ENCODE peak calls at places on chromosomes 3 and 15, in six cellular contexts. J, E, T, X, K and W are unnamed samples.

GRCh38 chr3:141863497-141863896 is 12.9 kb upstream of the ATP1B3 start:
- DNase-seq in J (no peak), E (no peak), T (no peak), X (no peak), K (no peak), W (no peak)

GRCh38 chr3:89107461-89108035 is at the start of gene EPHA3:
- DNase-seq in J (peak; percentile 86), E (peak; percentile 10), T (peak; percentile 69), X (peak; percentile 85), K (no peak), W (peak; percentile 84)

GRCh38 chr3:45890405-45890804 is 4.1 kb downstream of the CCR9 start:
- DNase-seq in J (no peak), E (no peak), T (no peak), X (no peak), K (no peak), W (peak; percentile 81)

GRCh38 chr15:42736178-42736792 is 643 bp downstream of the CDAN1 start:
- DNase-seq in J (no peak), E (no peak), T (no peak), X (no peak), K (no peak), W (no peak)

GRCh38 chr3:129911261-129911861 is 17.9 kb upstream of the TMCC1 start:
- DNase-seq in J (no peak), E (no peak), T (no peak), X (no peak), K (no peak), W (no peak)

GRCh38 chr3:12468276-12468675 is 16.0 kb upstream of the TSEN2 start:
- DNase-seq in J (no peak), E (no peak), T (no peak), X (no peak), K (no peak), W (no peak)

GRCh38 chr3:155704041-155704440 is 40.8 kb downstream of the PLCH1 start:
- DNase-seq in J (no peak), E (no peak), T (no peak), X (no peak), K (no peak), W (peak; percentile 15)

GRCh38 chr3:137770821-137771399 is 6.8 kb downstream of the SOX14 start:
- DNase-seq in J (no peak), E (no peak), T (no peak), X (no peak), K (no peak), W (no peak)

GRCh38 chr3:107985496-107985895 is 105.3 kb downstream of the CD47 start:
- DNase-seq in J (no peak), E (no peak), T (no peak), X (no peak), K (no peak), W (no peak)

GRCh38 chr3:36824443-36824842 is 60.1 kb upstream of the DCLK3 start:
- DNase-seq in J (no peak), E (no peak), T (no peak), X (no peak), K (no peak), W (no peak)

GRCh38 chr15:63833246-63833696 is 477 bp downstream of the HERC1 start:
- DNase-seq in J (peak; percentile 69), E (no peak), T (peak; percentile 69), X (peak; percentile 70), K (no peak), W (peak; percentile 42)

GRCh38 chr3:124928333-124929202 is 6.0 kb downstream of the MUC13 start:
- DNase-seq in J (peak; percentile 70), E (peak; percentile 44), T (peak; percentile 82), X (peak; percentile 55), K (no peak), W (peak; percentile 78)

GRCh38 chr15:66097151-66098018 is 156.2 kb downstream of the MEGF11 start:
- DNase-seq in J (peak; percentile 6), E (no peak), T (no peak), X (no peak), K (peak; percentile 38), W (no peak)

GRCh38 chr3:193620650-193621049 is 27.6 kb downstream of the OPA1 start:
- DNase-seq in J (no peak), E (no peak), T (no peak), X (no peak), K (no peak), W (no peak)

GRCh38 chr15:94524565-94524964 is 293.2 kb downstream of the MCTP2 start:
- DNase-seq in J (no peak), E (no peak), T (no peak), X (no peak), K (no peak), W (no peak)

GRCh38 chr3:179432021-179432420 is 19.2 kb downstream of the GNB4 start:
- DNase-seq in J (no peak), E (no peak), T (no peak), X (no peak), K (no peak), W (no peak)

GRCh38 chr3:184488577-184488976 is 73.0 kb upstream of the EPHB3 start:
- DNase-seq in J (no peak), E (no peak), T (no peak), X (no peak), K (no peak), W (no peak)

GRCh38 chr15:90338483-90338980 is 13.6 kb upstream of the ZNF774 start:
- DNase-seq in J (no peak), E (no peak), T (no peak), X (no peak), K (no peak), W (no peak)

GRCh38 chr3:55173504-55173903 is 245.6 kb upstream of the LRTM1 start:
- DNase-seq in J (no peak), E (no peak), T (no peak), X (no peak), K (no peak), W (no peak)

GRCh38 chr3:126158016-126158911 is 22.1 kb downstream of the ALDH1L1 start:
- DNase-seq in J (no peak), E (no peak), T (no peak), X (peak; percentile 44), K (no peak), W (no peak)

GRCh38 chr3:116034797-116035196 is 410.5 kb downstream of the LSAMP start:
- DNase-seq in J (no peak), E (no peak), T (no peak), X (no peak), K (no peak), W (no peak)

GRCh38 chr3:61890167-61890566 is 328.8 kb downstream of the PTPRG start:
- DNase-seq in J (no peak), E (no peak), T (no peak), X (no peak), K (no peak), W (no peak)

GRCh38 chr3:135229018-135229495 is 434.0 kb downstream of the EPHB1 start:
- DNase-seq in J (no peak), E (no peak), T (no peak), X (peak; percentile 94), K (no peak), W (no peak)

GRCh38 chr15:73948982-73949381 is 22.7 kb downstream of the LOXL1 start:
- DNase-seq in J (peak; percentile 53), E (no peak), T (peak; percentile 53), X (peak; percentile 1), K (no peak), W (no peak)

GRCh38 chr15:41018534-41018933 is 65.3 kb downstream of the CHAC1 start:
- DNase-seq in J (no peak), E (no peak), T (peak; percentile 69), X (no peak), K (no peak), W (peak; percentile 70)

GRCh38 chr3:16912400-16913263 is 27.9 kb downstream of the PLCL2 start:
- DNase-seq in J (no peak), E (no peak), T (no peak), X (no peak), K (no peak), W (no peak)

GRCh38 chr15:68383161-68384074 is 48.5 kb downstream of the ITGA11 start:
- DNase-seq in J (peak; percentile 56), E (no peak), T (peak; percentile 62), X (no peak), K (no peak), W (no peak)

GRCh38 chr3:20683912-20684311 is 497.9 kb upstream of the SGO1 start:
- DNase-seq in J (peak; percentile 63), E (no peak), T (peak; percentile 73), X (no peak), K (no peak), W (no peak)

GRCh38 chr3:126389112-126389791 is 5.5 kb upstream of the CFAP100 start:
- DNase-seq in J (peak; percentile 98), E (peak; percentile 23), T (peak; percentile 98), X (peak; percentile 97), K (peak; percentile 87), W (peak; percentile 93)

GRCh38 chr15:92751528-92751927 is 96.0 kb upstream of the FAM174B start:
- DNase-seq in J (no peak), E (no peak), T (no peak), X (no peak), K (no peak), W (no peak)

GRCh38 chr3:169929830-169930519 is 18.6 kb downstream of the SAMD7 start:
- DNase-seq in J (no peak), E (no peak), T (no peak), X (no peak), K (no peak), W (no peak)

GRCh38 chr3:183268361-183268760 is 15.3 kb downstream of the B3GNT5 start:
- DNase-seq in J (no peak), E (no peak), T (no peak), X (no peak), K (no peak), W (no peak)

GRCh38 chr15:68380456-68380855 is 51.5 kb downstream of the ITGA11 start:
- DNase-seq in J (peak; percentile 53), E (no peak), T (peak; percentile 61), X (no peak), K (no peak), W (no peak)

GRCh38 chr3:17111556-17111955 is 226.8 kb downstream of the PLCL2 start:
- DNase-seq in J (no peak), E (no peak), T (no peak), X (no peak), K (no peak), W (no peak)

GRCh38 chr3:52769786-52770445 is 824 bp downstream of the NEK4 start:
- DNase-seq in J (no peak), E (no peak), T (no peak), X (no peak), K (no peak), W (no peak)

GRCh38 chr3:58375209-58375608 is 42.5 kb downstream of the PXK start:
- DNase-seq in J (no peak), E (no peak), T (no peak), X (no peak), K (no peak), W (no peak)
- H3K27me3 ChIP-seq in J (no peaks in the 10 kb centered on the region), E (no peaks in the 10 kb centered on the region), T (no peaks in the 10 kb centered on the region), X (no peaks in the 10 kb centered on the region), K (no peaks in the 10 kb centered on the region), W (no peaks in the 10 kb centered on the region)

GRCh38 chr15:77784361-77785292 is 151.9 kb upstream of the LINGO1 start:
- DNase-seq in J (no peak), E (no peak), T (no peak), X (no peak), K (no peak), W (no peak)
- TF ChIP-seq CTCF in J (no peak), E (peak; percentile 34), T (no peak), X (no peak), K (no peak), W (no peak)

GRCh38 chr3:30511524-30512278 is 94.7 kb upstream of the TGFBR2 start:
- DNase-seq in J (no peak), E (peak; percentile 93), T (no peak), X (no peak), K (no peak), W (no peak)
- H3K4me3 ChIP-seq in J (no peak overlapping the region), E (no peak overlapping the region), T (no peak overlapping the region), X (no peak overlapping the region), K (no peak overlapping the region), W (no peak overlapping the region)

GRCh38 chr3:31321620-31322019 is 211.1 kb upstream of the STT3B start:
- DNase-seq in J (no peak), E (no peak), T (no peak), X (no peak), K (no peak), W (peak; percentile 4)
- H3K27me3 ChIP-seq in J (no peaks in the 10 kb centered on the region), E (peaks cover 5% of the 10 kb centered on the region), T (no peaks in the 10 kb centered on the region), X (no peaks in the 10 kb centered on the region), K (no peaks in the 10 kb centered on the region), W (no peaks in the 10 kb centered on the region)